ENCODE peak calls at places on chromosome 4, in nine cellular contexts. X is left lung, B is tibial nerve, F is vagina, Q is bronchial epithelial cell, U is OCI-LY7, K is transverse colon, S is breast epithelium, D is brain microvascular endothelial cell. V is an unnamed sample. For H3K36me3, the result is how much of the 10 kb centered on the place peaks cover.

GRCh38 chr4:125085-125820 is 952 bp downstream of the ZNF718 start:
- DNase-seq in X (peak), D (peak), S (no peak), U (peak), B (no peak), F (peak), Q (peak), K (peak), V (peak)

GRCh38 chr4:9898596-9899345 is 117.3 kb downstream of the DRD5 start:
- DNase-seq in U (no peak), K (peak), F (no peak), X (peak), Q (peak), S (no peak), D (peak), B (no peak), V (no peak)

GRCh38 chr4:117417856-117418255 is 332.5 kb upstream of the TRAM1L1 start:
- DNase-seq in S (no peak), X (no peak), F (no peak), U (no peak), Q (peak), B (no peak), D (no peak), K (no peak), V (no peak)

GRCh38 chr4:60683953-60684352 is 516.2 kb upstream of the ADGRL3 start:
- DNase-seq in S (no peak), D (peak), F (no peak), U (no peak), B (no peak), Q (no peak), K (no peak), X (no peak), V (no peak)

GRCh38 chr4:41141910-41142309 is 72.4 kb downstream of the APBB2 start:
- DNase-seq in K (no peak), Q (peak), F (no peak), U (no peak), B (no peak), S (no peak), X (no peak), D (no peak), V (no peak)

GRCh38 chr4:146525754-146526153 is 4.0 kb upstream of the SLC10A7 start:
- DNase-seq in S (no peak), K (no peak), F (no peak), U (no peak), D (no peak), Q (no peak), B (no peak), X (no peak), V (no peak)

GRCh38 chr4:7487464-7487863 is 52.7 kb upstream of the PSAPL1 start:
- DNase-seq in Q (no peak), D (no peak), K (no peak), X (no peak), S (no peak), F (no peak), U (no peak), B (no peak), V (no peak)

GRCh38 chr4:14906805-14907204 is 95.5 kb upstream of the CPEB2 start:
- DNase-seq in D (no peak), K (no peak), Q (no peak), U (no peak), F (no peak), B (no peak), S (no peak), X (no peak), V (no peak)

GRCh38 chr4:145154573-145154972 is 25.8 kb downstream of the OTUD4 start:
- DNase-seq in B (no peak), F (no peak), K (no peak), X (no peak), D (peak), U (peak), S (no peak), Q (no peak), V (no peak)

GRCh38 chr4:164606478-164606877 is 147.5 kb upstream of the SMIM31 start:
- DNase-seq in B (no peak), Q (no peak), S (no peak), X (no peak), D (no peak), K (no peak), U (no peak), F (no peak), V (peak)

GRCh38 chr4:110636677-110637407 is 14.0 kb upstream of the PITX2 start:
- DNase-seq in S (no peak), B (no peak), X (no peak), Q (no peak), K (peak), U (no peak), D (no peak), F (no peak), V (no peak)

DNA sequence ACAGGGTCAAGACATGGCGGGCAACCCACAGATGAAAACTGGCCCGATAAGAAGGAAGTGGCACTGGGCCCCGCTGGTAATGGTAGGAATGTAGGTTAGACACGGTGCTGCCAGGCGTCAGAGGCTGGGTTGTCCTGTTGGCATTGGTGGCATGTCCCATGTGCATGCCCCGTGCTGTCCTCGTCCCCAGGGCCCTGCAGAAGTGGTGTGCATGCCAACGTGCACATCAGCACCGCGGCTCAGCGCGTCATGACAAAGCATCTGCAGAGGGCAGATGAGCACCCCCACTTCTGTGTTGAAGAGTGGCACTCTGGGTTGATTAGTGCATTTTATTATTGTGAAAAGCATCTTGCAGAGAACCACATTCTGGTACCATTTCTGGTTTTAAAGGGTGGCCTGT is 35.6 kb downstream of the NELFA start:
- DNase-seq in U (no peak), B (no peak), D (no peak), Q (no peak), X (no peak), S (no peak), K (no peak), F (no peak), V (no peak)
- H3K36me3 ChIP-seq in U (half or more), B (under half), D (under half), Q (under half), X (under half), S (under half), K (under half), F (under half), V (under half)

DNA sequence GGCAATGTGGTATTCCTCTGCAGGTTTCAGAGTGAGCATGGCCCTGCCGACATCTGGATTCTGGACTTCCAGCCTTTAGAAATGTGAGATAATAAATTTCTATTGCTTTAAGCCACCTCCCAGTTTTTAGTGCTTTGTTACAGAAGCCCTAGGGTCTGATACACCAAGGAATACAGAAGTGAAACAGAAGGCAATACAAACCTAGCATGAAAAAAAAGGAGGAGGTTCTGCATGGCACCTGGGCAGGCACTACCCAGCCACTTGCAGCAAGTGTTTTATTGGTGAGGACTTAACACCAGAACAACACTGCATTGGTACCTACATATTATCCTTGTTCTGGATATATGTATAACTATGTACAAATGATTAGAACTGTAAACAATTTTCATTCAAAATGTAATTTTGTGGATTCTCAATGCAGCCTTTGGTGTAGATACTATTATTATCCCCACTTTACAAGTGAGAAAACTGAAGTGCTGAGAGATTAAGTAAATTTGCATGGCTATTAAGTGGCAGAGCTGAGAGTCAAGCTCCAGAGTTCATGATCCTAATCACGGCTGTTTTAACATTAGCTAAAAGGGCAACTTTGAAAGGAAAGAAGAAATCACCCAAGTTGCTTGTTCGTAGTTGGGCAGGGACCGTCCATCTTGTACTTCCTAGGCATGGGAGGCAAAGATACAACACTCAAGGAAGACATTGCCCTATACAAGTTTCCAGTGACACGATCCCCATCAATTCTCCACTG is 71.8 kb downstream of the IL21 start:
- DNase-seq in B (no peak), X (no peak), F (no peak), K (no peak), D (no peak), Q (no peak), S (no peak), U (no peak), V (no peak)
- TF ChIP-seq CTCF in B (no peak), X (no peak), F (no peak), K (no peak), D (no peak), Q (no peak), S (no peak), U (no peak), V (no peak)

GRCh38 chr4:186189656-186190055 is 1.7 kb upstream of the CYP4V2 start:
- DNase-seq in D (no peak), X (no peak), B (no peak), S (no peak), U (peak), F (no peak), Q (no peak), K (no peak), V (no peak)
- H3K4me3 ChIP-seq in D (no peak), X (no peak), B (no peak), S (no peak), U (peak), F (no peak), Q (no peak), K (no peak), V (no peak)

GRCh38 chr4:173330590-173330989 is 3.6 kb downstream of the HMGB2 start:
- DNase-seq in Q (no peak), F (no peak), X (no peak), S (no peak), D (no peak), U (no peak), K (no peak), B (no peak), V (no peak)

GRCh38 chr4:173325007-173325736 is 9.0 kb downstream of the HMGB2 start:
- DNase-seq in X (no peak), Q (no peak), F (no peak), U (no peak), B (no peak), K (no peak), S (no peak), D (no peak), V (no peak)

GRCh38 chr4:173332963-173333657 is 1.0 kb downstream of the HMGB2 start:
- DNase-seq in B (no peak), U (no peak), K (no peak), D (no peak), F (no peak), X (no peak), S (no peak), Q (peak), V (peak)

GRCh38 chr4:173332021-173332487 is 2.1 kb downstream of the HMGB2 start:
- DNase-seq in F (no peak), S (no peak), U (no peak), X (no peak), D (no peak), K (no peak), B (no peak), Q (peak), V (no peak)

GRCh38 chr4:173328236-173328901 is 5.8 kb downstream of the HMGB2 start:
- DNase-seq in S (no peak), U (no peak), X (no peak), Q (no peak), K (no peak), D (no peak), F (no peak), B (no peak), V (no peak)
- H3K36me3 ChIP-seq in S (under half), U (half or more), X (under half), Q (under half), K (under half), D (under half), F (under half), B (under half), V (under half)

GRCh38 chr4:24425868-24426267 is 158.5 kb downstream of the DHX15 start:
- DNase-seq in S (no peak), B (no peak), Q (no peak), F (no peak), K (no peak), U (no peak), D (no peak), X (no peak), V (no peak)

GRCh38 chr4:24433515-24434192 is 150.7 kb downstream of the DHX15 start:
- DNase-seq in Q (no peak), S (no peak), U (no peak), D (no peak), X (no peak), B (no peak), K (no peak), F (no peak), V (no peak)

GRCh38 chr4:24434193-24434728 is 150.1 kb downstream of the DHX15 start:
- DNase-seq in X (no peak), U (no peak), Q (no peak), D (no peak), F (no peak), S (no peak), B (no peak), K (no peak), V (no peak)

GRCh38 chr4:24423670-24424069 is 160.7 kb downstream of the DHX15 start:
- DNase-seq in Q (no peak), B (no peak), F (no peak), S (no peak), D (no peak), K (no peak), X (no peak), U (no peak), V (no peak)

DNA sequence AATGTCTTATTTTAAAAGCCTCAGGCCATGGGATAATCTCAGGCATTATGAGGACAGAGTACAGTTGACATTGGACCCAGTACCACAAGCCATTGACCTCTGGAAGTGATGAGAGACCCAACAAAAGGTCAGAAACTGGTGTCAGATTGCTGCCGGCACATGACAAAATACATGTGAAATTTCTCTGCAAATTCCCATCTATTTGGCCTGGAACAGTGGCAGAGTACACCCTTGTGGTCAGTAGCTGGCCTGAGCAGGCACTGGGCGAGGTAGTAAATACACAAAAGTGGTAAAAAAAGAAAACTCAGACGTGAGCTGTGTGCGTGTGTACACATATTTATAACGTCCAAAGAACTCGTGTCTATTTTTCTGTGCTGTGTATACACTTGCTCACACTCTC is 155.5 kb downstream of the DHX15 start:
- DNase-seq in X (no peak), B (no peak), Q (no peak), U (no peak), K (no peak), S (no peak), D (no peak), F (no peak), V (no peak)
- TF ChIP-seq CTCF in X (no peak), B (no peak), Q (no peak), U (no peak), K (no peak), S (no peak), D (peak), F (no peak), V (no peak)

GRCh38 chr4:158211288-158211687 is 1.0 kb downstream of the TMEM144 start:
- DNase-seq in B (no peak), Q (peak), D (no peak), U (no peak), K (peak), S (no peak), F (no peak), X (no peak), V (no peak)
- H3K4me3 ChIP-seq in B (no peak), Q (no peak), D (peak), U (no peak), K (peak), S (peak), F (no peak), X (peak), V (no peak)

GRCh38 chr4:184401397-184402171 is 72.8 kb downstream of the IRF2 start:
- DNase-seq in X (no peak), S (no peak), U (no peak), Q (no peak), D (no peak), F (no peak), B (no peak), K (no peak), V (no peak)
- H3K36me3 ChIP-seq in X (under half), S (under half), U (half or more), Q (under half), D (under half), F (half or more), B (under half), K (under half), V (under half)

V was measured in GM06990.